ENCODE peak calls at places on chromosomes 2 and 18, in nine cellular contexts. K is ovary, Y is GM12878, F is sigmoid colon, Q is Peyer's patch, J is tibial nerve, P is stomach, G is esophagus squamous epithelium, U is gastrocnemius medialis. S is an unnamed sample.

GRCh38 chr2:237072067-237072931 is 13.4 kb upstream of the COPS8 start:
- DNase-seq in U (no peak), Q (peak), P (peak), F (peak), Y (no peak), G (no peak), K (peak), J (peak), S (no peak)

GRCh38 chr2:47631840-47632398 is 151.0 kb upstream of the MSH6 start:
- DNase-seq in K (no peak), Q (no peak), U (no peak), P (peak), F (no peak), Y (no peak), G (no peak), J (no peak), S (peak)

GRCh38 chr2:62505649-62506420 is at the start of gene TMEM17:
- DNase-seq in U (peak), G (peak), F (peak), Y (peak), J (peak), P (peak), Q (peak), K (peak), S (peak)

GRCh38 chr2:221255862-221256261 is 316.2 kb downstream of the EPHA4 start:
- DNase-seq in K (no peak), J (no peak), Q (no peak), Y (no peak), G (no peak), U (no peak), P (no peak), F (no peak), S (no peak)

GRCh38 chr2:16223481-16224177 is 283.3 kb downstream of the MYCN start:
- DNase-seq in P (no peak), Y (no peak), F (no peak), K (no peak), G (no peak), U (no peak), J (no peak), Q (no peak), S (no peak)

GRCh38 chr2:196259507-196260481 is 88.4 kb upstream of the STK17B start:
- DNase-seq in Q (no peak), G (no peak), J (no peak), K (no peak), P (no peak), Y (no peak), U (no peak), F (no peak), S (no peak)

GRCh38 chr2:144446136-144446535 is 73.8 kb downstream of the ZEB2 start:
- DNase-seq in P (no peak), K (no peak), G (no peak), U (no peak), Y (no peak), F (no peak), J (no peak), Q (no peak), S (no peak)

GRCh38 chr18:26157326-26157725 is 23.7 kb downstream of the PSMA8 start:
- DNase-seq in P (no peak), F (no peak), J (no peak), K (no peak), G (no peak), Q (no peak), U (no peak), Y (no peak), S (no peak)

GRCh38 chr2:72367530-72368225 is 220.0 kb upstream of the CYP26B1 start:
- DNase-seq in J (no peak), Q (no peak), K (no peak), Y (no peak), F (no peak), G (peak), P (peak), U (peak), S (no peak)

GRCh38 chr2:169131587-169132512 is 62.5 kb downstream of the DHRS9 start:
- DNase-seq in Y (peak), F (no peak), J (no peak), U (no peak), P (no peak), G (no peak), Q (no peak), K (no peak), S (no peak)

GRCh38 chr18:75213610-75214009 is 3.0 kb downstream of the TSHZ1 start:
- DNase-seq in J (no peak), Y (no peak), F (no peak), U (no peak), K (no peak), Q (no peak), G (no peak), P (no peak), S (no peak)

GRCh38 chr18:37965572-37965970 is 400.0 kb upstream of the CELF4 start:
- DNase-seq in P (no peak), Q (no peak), U (no peak), F (no peak), G (no peak), K (no peak), J (no peak), Y (no peak), S (no peak)

GRCh38 chr2:228768818-228769217 is 502.3 kb downstream of the PID1 start:
- DNase-seq in J (no peak), F (no peak), P (no peak), U (no peak), Y (no peak), K (no peak), G (no peak), Q (no peak), S (no peak)

GRCh38 chr2:110101280-110101844 is 14.3 kb downstream of the MALL start:
- DNase-seq in P (peak), Y (no peak), J (peak), F (peak), Q (peak), U (peak), K (peak), G (peak), S (peak)

GRCh38 chr2:142300517-142300916 is 169.7 kb upstream of the LRP1B start:
- DNase-seq in U (no peak), J (no peak), Q (no peak), P (no peak), K (no peak), Y (no peak), G (no peak), F (no peak), S (no peak)

GRCh38 chr2:182078988-182079602 is 93.4 kb downstream of the PPP1R1C start:
- DNase-seq in J (no peak), K (no peak), U (no peak), G (no peak), F (no peak), Q (no peak), Y (no peak), P (no peak), S (no peak)

GRCh38 chr18:79305976-79306375 is 89.8 kb upstream of the NFATC1 start:
- DNase-seq in K (no peak), Y (no peak), J (no peak), P (no peak), G (no peak), Q (no peak), U (no peak), F (no peak), S (no peak)

GRCh38 chr2:8984152-8984551 is 19.3 kb downstream of the MBOAT2 start:
- DNase-seq in P (no peak), Y (peak), F (no peak), G (no peak), J (no peak), K (no peak), U (no peak), Q (no peak), S (no peak)

GRCh38 chr2:19863303-19864041 is 38.3 kb downstream of the TTC32 start:
- DNase-seq in P (peak), Q (peak), K (peak), F (peak), U (peak), Y (no peak), J (peak), G (no peak), S (peak)
- H3K4me3 ChIP-seq in P (no peak), Q (peak), K (no peak), F (peak), U (no peak), Y (no peak), J (no peak), G (peak), S (no peak)

DNA sequence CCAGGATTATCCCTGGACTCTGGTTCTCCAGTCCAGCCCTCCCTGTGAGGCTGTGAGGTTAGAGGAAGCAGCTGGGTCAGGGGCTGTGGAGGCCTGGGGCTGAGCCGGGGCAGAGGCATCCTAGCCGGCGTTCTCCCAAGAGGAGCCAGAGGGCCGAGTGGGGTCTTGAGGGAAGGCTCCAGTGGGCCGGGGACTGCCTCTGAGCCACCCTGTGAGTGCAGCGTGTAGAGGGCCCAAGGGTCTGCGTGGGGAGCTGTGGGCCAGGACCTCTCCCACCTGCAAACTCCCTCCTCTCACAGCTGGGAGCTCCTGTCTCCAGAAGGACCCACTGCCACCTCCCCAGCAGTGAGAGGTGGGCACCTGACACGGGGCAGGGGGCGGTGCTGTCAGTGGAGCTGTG is 41.0 kb downstream of the GLI2 start:
- DNase-seq in U (no peak), P (no peak), K (no peak), Y (no peak), F (no peak), Q (no peak), J (no peak), G (no peak), S (no peak)
- TF ChIP-seq POLR2A in U (no peak), P (no peak), K (no peak), Y (no peak), F (no peak), Q (no peak), J (no peak), G (no peak), S (no peak)

GRCh38 chr2:148660999-148661398 is 16.4 kb downstream of the EPC2 start:
- DNase-seq in J (no peak), Y (no peak), P (no peak), G (no peak), K (no peak), Q (no peak), U (no peak), F (no peak), S (no peak)
- H3K4me3 ChIP-seq in J (no peak), Y (no peak), P (no peak), G (no peak), K (no peak), Q (no peak), U (no peak), F (no peak), S (no peak)

GRCh38 chr18:9405130-9405529 is 70.2 kb upstream of the RALBP1 start:
- DNase-seq in G (no peak), Y (no peak), U (no peak), J (no peak), F (no peak), P (no peak), Q (no peak), K (no peak), S (peak)

GRCh38 chr18:9405977-9406376 is 69.3 kb upstream of the RALBP1 start:
- DNase-seq in F (no peak), K (no peak), P (no peak), Q (no peak), U (no peak), Y (no peak), G (no peak), J (no peak), S (no peak)

GRCh38 chr18:9401166-9401565 is 66.6 kb downstream of the TWSG1 start:
- DNase-seq in G (no peak), U (no peak), J (no peak), F (no peak), Q (no peak), Y (no peak), K (no peak), P (no peak), S (no peak)

GRCh38 chr18:9403795-9404564 is 69.4 kb downstream of the TWSG1 start:
- DNase-seq in Y (no peak), J (no peak), K (no peak), F (no peak), Q (no peak), P (no peak), U (no peak), G (no peak), S (no peak)

GRCh38 chr18:9404565-9405060 is 70.0 kb downstream of the TWSG1 start:
- DNase-seq in F (no peak), P (no peak), G (no peak), J (no peak), Q (no peak), K (no peak), Y (no peak), U (no peak), S (peak)
- TF ChIP-seq POLR2A in F (no peak), P (no peak), G (no peak), J (no peak), Q (no peak), K (no peak), Y (no peak), U (no peak), S (no peak)

DNA sequence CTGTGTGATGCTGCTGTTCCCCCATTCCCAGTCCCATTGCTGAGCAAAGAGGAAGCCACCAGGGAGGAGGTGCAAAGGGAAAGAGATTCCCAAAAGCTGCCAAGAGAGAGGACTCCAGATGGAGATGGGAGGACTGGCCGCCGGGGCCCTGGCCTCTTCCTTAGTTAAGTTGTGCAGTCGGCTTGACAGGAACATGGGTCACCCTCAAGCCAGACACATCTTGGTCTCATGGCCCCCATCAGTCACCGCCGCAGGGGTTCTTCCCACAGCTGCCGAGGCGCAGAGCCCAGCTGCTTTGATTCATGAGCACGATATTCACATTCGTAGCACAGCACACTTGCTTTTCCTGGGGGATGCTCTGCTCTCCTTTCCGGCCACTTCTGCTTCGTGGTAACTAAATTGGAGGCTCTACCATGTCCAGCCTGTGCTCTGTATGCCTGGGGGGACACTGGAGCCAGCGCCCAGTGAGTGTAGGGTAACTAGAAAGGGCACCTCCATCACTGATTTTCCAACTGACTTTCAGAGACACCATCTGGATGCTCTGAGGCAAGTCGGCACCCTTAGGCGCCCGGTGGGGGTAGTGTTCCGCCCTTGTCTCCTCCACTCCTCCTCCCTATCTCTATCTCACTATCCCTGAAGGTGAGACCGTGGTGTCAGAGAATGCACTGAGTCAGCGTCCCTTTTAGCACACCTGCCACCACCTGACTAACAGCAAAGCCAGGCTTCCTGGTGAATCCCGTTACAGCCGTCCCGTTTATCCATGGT is 13.3 kb downstream of the TWIST2 start:
- DNase-seq in J (no peak), F (no peak), G (no peak), U (no peak), Y (no peak), Q (no peak), K (no peak), P (no peak), S (no peak)
- H3K4me3 ChIP-seq in J (no peak), F (no peak), G (no peak), U (no peak), Y (no peak), Q (no peak), K (no peak), P (no peak), S (no peak)

DNA sequence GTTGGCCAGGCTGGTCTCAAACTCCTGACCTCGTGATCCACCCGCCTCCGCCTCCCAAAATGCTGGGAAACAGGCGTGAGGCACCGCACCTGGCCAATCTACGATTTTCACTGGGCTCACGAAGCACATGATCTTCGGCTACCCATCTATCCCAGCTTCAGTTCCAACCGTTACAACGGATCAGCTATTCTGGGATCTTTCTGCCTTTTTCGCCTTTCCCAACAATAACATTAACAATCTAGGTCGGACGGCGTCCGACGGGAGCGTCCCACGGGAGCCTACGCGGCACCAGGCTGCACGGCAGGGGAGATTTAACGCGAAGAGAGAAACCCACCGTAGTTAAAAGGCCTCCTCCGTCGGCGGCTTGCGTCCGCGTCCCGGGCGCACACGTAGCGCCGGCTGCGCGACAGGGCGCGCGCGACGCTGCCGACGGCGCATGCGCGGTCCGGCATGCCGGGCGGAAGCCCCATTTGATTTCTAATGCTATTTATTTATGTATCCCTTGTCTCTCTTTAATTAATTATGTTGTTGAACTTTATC is at the start of gene MSL3B:
- DNase-seq in K (no peak), J (no peak), F (no peak), G (no peak), P (peak), Y (no peak), Q (no peak), U (no peak), S (peak)
- TF ChIP-seq POLR2A in K (no peak), J (no peak), F (no peak), G (no peak), P (no peak), Y (peak), Q (no peak), U (no peak), S (no peak)

GRCh38 chr2:101753720-101754490 is 56.4 kb downstream of the MAP4K4 start:
- DNase-seq in J (no peak), F (no peak), P (no peak), K (no peak), Q (no peak), Y (peak), U (no peak), G (no peak), S (no peak)
- H3K4me3 ChIP-seq in J (no peak), F (no peak), P (no peak), K (no peak), Q (no peak), Y (peak), U (no peak), G (no peak), S (no peak)

GRCh38 chr2:11344342-11344955 is at the start of gene ROCK2:
- DNase-seq in P (peak), K (peak), U (peak), Y (no peak), F (peak), Q (peak), J (peak), G (peak), S (peak)

GRCh38 chr2:11344956-11345671 is 678 bp upstream of the ROCK2 start:
- DNase-seq in G (no peak), Q (peak), F (peak), P (peak), U (peak), Y (no peak), J (peak), K (peak), S (peak)

GRCh38 chr2:11342561-11343343 is 1.7 kb downstream of the ROCK2 start:
- DNase-seq in P (no peak), K (no peak), Q (no peak), Y (no peak), J (no peak), U (no peak), G (no peak), F (no peak), S (no peak)

GRCh38 chr2:11343344-11343625 is 1.2 kb downstream of the ROCK2 start:
- DNase-seq in K (no peak), U (no peak), Q (no peak), G (no peak), J (no peak), Y (no peak), P (no peak), F (no peak), S (no peak)

DNA sequence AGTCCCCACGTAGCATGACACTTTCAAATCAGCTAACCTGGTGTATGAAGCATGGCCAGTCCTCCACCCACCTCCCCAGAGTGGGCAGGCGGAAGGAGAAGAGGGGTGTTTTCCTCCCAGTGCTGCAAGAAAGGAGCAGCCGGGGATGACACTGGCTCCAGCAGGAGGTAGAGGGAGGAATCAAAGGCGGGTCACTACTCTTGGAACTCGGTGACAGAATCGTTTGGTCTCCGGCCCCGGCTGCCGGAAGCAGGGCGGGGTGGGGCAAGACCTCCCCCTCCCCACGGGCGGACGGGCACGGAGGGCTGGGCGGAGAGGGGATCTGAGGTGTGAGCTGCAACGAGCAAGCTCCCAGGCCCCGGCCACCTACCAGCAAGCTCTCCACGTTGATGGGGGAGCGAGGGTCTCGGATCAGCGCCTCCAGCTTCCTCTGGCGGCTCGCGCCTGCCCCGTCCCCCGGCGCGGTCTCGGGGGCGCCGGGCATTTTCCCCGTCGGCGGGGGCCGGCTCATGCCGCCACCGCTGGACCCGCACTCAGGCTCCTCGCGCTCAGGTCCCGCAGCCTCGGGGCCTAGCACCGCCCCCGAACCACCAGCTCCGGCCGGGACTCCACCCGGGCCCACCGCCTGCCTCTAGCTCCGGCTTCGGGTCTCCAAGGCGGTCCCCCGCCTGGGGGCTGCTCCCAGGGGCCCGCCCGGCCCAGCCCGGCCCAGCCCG is 652 bp downstream of the ROCK2 start:
- DNase-seq in K (peak), J (no peak), Y (no peak), G (no peak), Q (peak), U (peak), P (peak), F (peak), S (peak)
- TF ChIP-seq POLR2A in K (no peak), J (no peak), Y (no peak), G (no peak), Q (peak), U (peak), P (no peak), F (no peak), S (no peak)